ENCODE peak calls at places on chromosome 2, in nine cellular contexts. J is stimulated activated CD4-positive, alpha-beta T cell treated with anti-CD3 and anti-CD28 coated beads, Interleukin-2, amount 100 ng/mL, for 48 hours; G is adipocyte; X is T-helper 2 cell; U is iris pigment epithelial cell; A is CD8-positive, alpha-beta memory T cell; H is A549; D is GM03348; Q is WTC11. C is an unnamed sample.

GRCh38 chr2:90069290-90069894 is 1377.9 kb downstream of the RPIA start:
- DNase-seq in J (no peak), G (no peak), X (peak; percentile 1), U (peak; percentile 19), A (no peak), H (peak; percentile 42), D (peak; percentile 70), Q (peak; percentile 56), C (no peak)

GRCh38 chr2:16625201-16625729 is 40.4 kb downstream of the CYRIA start:
- DNase-seq in J (no peak), G (no peak), X (no peak), U (no peak), A (no peak), H (no peak), D (no peak), Q (no peak), C (no peak)

GRCh38 chr2:236449167-236449586 is 120.4 kb upstream of the ACKR3 start:
- DNase-seq in J (no peak), G (no peak), X (no peak), U (no peak), A (no peak), H (no peak), D (no peak), Q (no peak), C (no peak)

GRCh38 chr2:126042089-126042488 is 613.9 kb upstream of the GYPC start:
- DNase-seq in J (no peak), G (no peak), X (no peak), U (no peak), A (no peak), H (no peak), D (no peak), Q (no peak), C (no peak)

GRCh38 chr2:105625632-105626031 is 119.1 kb upstream of the NCK2 start:
- DNase-seq in J (no peak), G (no peak), X (no peak), U (no peak), A (no peak), H (no peak), D (no peak), Q (no peak), C (no peak)

GRCh38 chr2:213848631-213849030 is 562.2 kb upstream of the VWC2L start:
- DNase-seq in J (no peak), G (peak; percentile 86), X (no peak), U (peak; percentile 71), A (no peak), H (no peak), D (peak; percentile 13), Q (no peak), C (no peak)

GRCh38 chr2:70344195-70344594 is 42.3 kb upstream of the FAM136A start:
- DNase-seq in J (no peak), G (no peak), X (no peak), U (peak; percentile 6), A (no peak), H (no peak), D (peak; percentile 39), Q (no peak), C (no peak)

GRCh38 chr2:36485521-36485920 is 112.4 kb downstream of the FEZ2 start:
- DNase-seq in J (no peak), G (peak; percentile 69), X (no peak), U (peak; percentile 95), A (no peak), H (peak; percentile 76), D (peak; percentile 57), Q (no peak), C (peak; percentile 87)

C was measured in brain microvascular endothelial cell.